ENCODE peak calls at places on chromosome 19, in eight cellular contexts. N is adrenal gland; K is activated gamma-delta T cell treated with anti-CD3 and anti-CD28 coated beads, Interleukin-2, amount 50 U/mL, for 16 hours; W is stimulated activated CD4-positive, alpha-beta T cell treated with anti-CD3 and anti-CD28 coated beads, Interleukin-12 subunit alpha, Interleukin-12 subunit beta, amount 100 ng/mL, for 48 hours; S is NCI-H460; D is occipital lobe; O is AG09319; V is activated naive CD8-positive, alpha-beta T cell treated with anti-CD3 and anti-CD28 coated beads for 36 hours. G is an unnamed sample.

GRCh38 chr19:15431396-15432017 is 12.7 kb upstream of the AKAP8L start:
- DNase-seq in N (no peak), K (no peak), W (no peak), S (no peak), D (no peak), O (no peak), V (no peak), G (no peak)

GRCh38 chr19:34475026-34475974 is 6.3 kb upstream of the WTIP start:
- DNase-seq in N (no peak), K (no peak), W (peak; percentile 16), S (no peak), D (no peak), O (no peak), V (no peak), G (peak; percentile 38)

GRCh38 chr19:41699231-41699967 is 9.0 kb upstream of the CEACAM5 start:
- DNase-seq in N (peak; percentile 21), K (no peak), W (no peak), S (no peak), D (no peak), O (no peak), V (no peak), G (no peak)

GRCh38 chr19:19615086-19615485 is 3.4 kb downstream of the PBX4 start:
- DNase-seq in N (no peak), K (no peak), W (no peak), S (no peak), D (no peak), O (no peak), V (peak; percentile 46), G (no peak)

GRCh38 chr19:44111910-44112463 is 1.2 kb upstream of the ZNF225 start:
- DNase-seq in N (peak; percentile 75), K (no peak), W (no peak), S (no peak), D (no peak), O (peak; percentile 59), V (peak; percentile 18), G (peak; percentile 53)

GRCh38 chr19:343941-344624 is 513 bp downstream of the MIER2 start:
- DNase-seq in N (no peak), K (no peak), W (no peak), S (no peak), D (no peak), O (no peak), V (peak; percentile 20), G (no peak)

GRCh38 chr19:40778865-40779284 is 828 bp downstream of the RAB4B start:
- DNase-seq in N (no peak), K (no peak), W (no peak), S (no peak), D (no peak), O (no peak), V (no peak), G (no peak)

GRCh38 chr19:3041302-3041701 is 12.2 kb upstream of the TLE2 start:
- DNase-seq in N (no peak), K (no peak), W (no peak), S (no peak), D (no peak), O (no peak), V (no peak), G (no peak)

GRCh38 chr19:10517760-10518443 is 655 bp upstream of the S1PR5 start:
- DNase-seq in N (no peak), K (no peak), W (no peak), S (no peak), D (no peak), O (no peak), V (no peak), G (no peak)

GRCh38 chr19:1748115-1748702 is 5.1 kb upstream of the ONECUT3 start:
- DNase-seq in N (no peak), K (no peak), W (no peak), S (no peak), D (no peak), O (no peak), V (no peak), G (no peak)

GRCh38 chr19:58277748-58278147 is 1.0 kb upstream of the ZNF8 start:
- DNase-seq in N (peak; percentile 59), K (no peak), W (no peak), S (no peak), D (no peak), O (no peak), V (no peak), G (no peak)

GRCh38 chr19:31307270-31307669 is 42.0 kb downstream of the TSHZ3 start:
- DNase-seq in N (no peak), K (no peak), W (no peak), S (no peak), D (no peak), O (no peak), V (no peak), G (no peak)

GRCh38 chr19:1650627-1651009 is 1.8 kb downstream of the TCF3 start:
- DNase-seq in N (no peak), K (no peak), W (no peak), S (no peak), D (no peak), O (no peak), V (peak; percentile 33), G (no peak)

GRCh38 chr19:2221250-2221831 is 14.8 kb downstream of the PLEKHJ1 start:
- DNase-seq in N (peak; percentile 77), K (no peak), W (no peak), S (no peak), D (no peak), O (no peak), V (no peak), G (no peak)

GRCh38 chr19:5936308-5936980 is 22.4 kb downstream of the CAPS start:
- DNase-seq in N (no peak), K (no peak), W (no peak), S (no peak), D (no peak), O (no peak), V (no peak), G (no peak)

GRCh38 chr19:38917921-38918491 is 6.0 kb upstream of the CCER2 start:
- DNase-seq in N (peak; percentile 64), K (no peak), W (no peak), S (peak; percentile 8), D (no peak), O (no peak), V (no peak), G (no peak)

GRCh38 chr19:46296722-46297431 is at the start of gene HIF3A:
- DNase-seq in N (peak; percentile 78), K (no peak), W (no peak), S (no peak), D (peak; percentile 18), O (no peak), V (peak; percentile 14), G (no peak)

GRCh38 chr19:41403181-41403970 is 5.8 kb downstream of the BCKDHA start:
- DNase-seq in N (no peak), K (no peak), W (no peak), S (no peak), D (no peak), O (no peak), V (no peak), G (no peak)